ENCODE peak calls at places on chromosomes 16 and 17, in seven cellular contexts. J is fibroblast of lung; R is posterior vena cava; A is activated CD4-positive, alpha-beta T cell treated with anti-CD3 and anti-CD28 coated beads, Interleukin-2, amount 10 ng/mL, durations not matched to agents 24 days and 14 days; X is heart left ventricle; I is GM10248; V is left ventricle myocardium inferior. Z is an unnamed sample.

GRCh38 chr16:81136331-81137011 is 40.3 kb upstream of the GCSH start:
- DNase-seq in J (no peak), R (no peak), A (no peak), X (no peak), I (no peak), V (no peak), Z (no peak)

GRCh38 chr16:46427340-46428107 is 193.7 kb downstream of the SHCBP1 start:
- DNase-seq in J (no peak), R (peak), A (no peak), X (no peak), I (peak), V (no peak), Z (no peak)

GRCh38 chr17:39194089-39194984 is 3.1 kb downstream of the CACNB1 start:
- DNase-seq in J (peak), R (peak), A (no peak), X (peak), I (no peak), V (peak), Z (peak)

GRCh38 chr16:64121473-64121872 is 1000.4 kb downstream of the CDH11 start:
- DNase-seq in J (peak), R (no peak), A (no peak), X (no peak), I (no peak), V (no peak), Z (no peak)

GRCh38 chr16:83967838-83968482 is at the start of gene NECAB2:
- DNase-seq in J (no peak), R (peak), A (peak), X (peak), I (peak), V (peak), Z (no peak)

GRCh38 chr16:73735018-73735417 is 561.6 kb upstream of the PSMD7 start:
- DNase-seq in J (peak), R (no peak), A (no peak), X (no peak), I (no peak), V (no peak), Z (no peak)

GRCh38 chr16:49997721-49998251 is 27.2 kb upstream of the CNEP1R1 start:
- DNase-seq in J (no peak), R (no peak), A (no peak), X (no peak), I (no peak), V (no peak), Z (no peak)

GRCh38 chr17:75635610-75636202 is 2.5 kb downstream of the SMIM5 start:
- DNase-seq in J (no peak), R (no peak), A (no peak), X (peak), I (no peak), V (peak), Z (peak)

GRCh38 chr16:27080870-27081269 is 14.1 kb downstream of the C16orf82 start:
- DNase-seq in J (no peak), R (no peak), A (no peak), X (no peak), I (no peak), V (no peak), Z (no peak)

GRCh38 chr16:56370836-56371235 is 54.5 kb downstream of the AMFR start:
- DNase-seq in J (peak), R (no peak), A (no peak), X (peak), I (no peak), V (no peak), Z (no peak)

GRCh38 chr16:66365588-66365987 is 903 bp upstream of the CDH5 start:
- DNase-seq in J (peak), R (peak), A (no peak), X (peak), I (no peak), V (peak), Z (no peak)

GRCh38 chr16:72481419-72481818 is 309.5 kb upstream of the PMFBP1 start:
- DNase-seq in J (no peak), R (no peak), A (no peak), X (no peak), I (no peak), V (no peak), Z (no peak)

GRCh38 chr16:12796498-12796897 is 7.2 kb downstream of the CPPED1 start:
- DNase-seq in J (no peak), R (no peak), A (no peak), X (no peak), I (no peak), V (no peak), Z (no peak)

GRCh38 chr16:57736419-57737281 is 1.1 kb downstream of the KATNB1 start:
- DNase-seq in J (peak), R (no peak), A (peak), X (no peak), I (no peak), V (peak), Z (peak)

GRCh38 chr17:38915639-38915995 is 9.8 kb upstream of the LASP1NB start:
- DNase-seq in J (no peak), R (no peak), A (no peak), X (no peak), I (no peak), V (no peak), Z (no peak)

GRCh38 chr17:41100081-41100480 is 1.9 kb downstream of the KRTAP4-16 start:
- DNase-seq in J (no peak), R (no peak), A (no peak), X (no peak), I (no peak), V (no peak), Z (no peak)

GRCh38 chr16:75589301-75589700 is 23.1 kb downstream of the GABARAPL2 start:
- DNase-seq in J (no peak), R (peak), A (no peak), X (peak), I (no peak), V (peak), Z (no peak)

GRCh38 chr17:27879987-27880608 is 13.1 kb downstream of the LYRM9 start:
- DNase-seq in J (peak), R (peak), A (peak), X (peak), I (peak), V (peak), Z (peak)

GRCh38 chr16:54748611-54749190 is 182.0 kb upstream of the IRX5 start:
- DNase-seq in J (no peak), R (no peak), A (no peak), X (no peak), I (no peak), V (no peak), Z (no peak)

GRCh38 chr16:66899945-66900688 is 18.6 kb downstream of the CDH16 start:
- DNase-seq in J (peak), R (peak), A (no peak), X (peak), I (no peak), V (peak), Z (peak)

GRCh38 chr17:68057531-68057952 is 22.0 kb downstream of the KPNA2 start:
- DNase-seq in J (peak), R (no peak), A (peak), X (no peak), I (no peak), V (no peak), Z (no peak)

GRCh38 chr17:43381204-43381603 is 17.6 kb upstream of the ARL4D start:
- DNase-seq in J (no peak), R (no peak), A (no peak), X (no peak), I (no peak), V (no peak), Z (no peak)

GRCh38 chr17:7854851-7855642 is at the start of gene TMEM88:
- DNase-seq in J (no peak), R (peak), A (peak), X (peak), I (no peak), V (peak), Z (peak)